ENCODE peak calls at places on chromosomes 1 and 21, in nine cellular contexts. R, D, V, M, W, E, Q, J and Z are unnamed samples.

GRCh38 chr1:18923721-18924610 is 21.6 kb upstream of the ALDH4A1 start:
- DNase-seq in W (no peak), V (no peak), D (no peak), Q (no peak), M (no peak), J (no peak), E (no peak), R (peak; percentile 47), Z (no peak)

GRCh38 chr1:45359882-45360513 is 19.8 kb upstream of the MUTYH start:
- DNase-seq in Q (peak; percentile 80), M (peak; percentile 66), R (peak; percentile 77), E (peak; percentile 55), D (peak; percentile 49), W (no peak), V (peak; percentile 77), J (no peak), Z (peak; percentile 37)

GRCh38 chr1:84724128-84724860 is 34.0 kb upstream of the SSX2IP start:
- DNase-seq in E (no peak), M (no peak), V (peak; percentile 94), R (no peak), W (no peak), Q (no peak), J (no peak), D (peak; percentile 77), Z (no peak)

GRCh38 chr1:56430141-56430839 is 149.1 kb downstream of the PLPP3 start:
- DNase-seq in W (no peak), Q (no peak), J (no peak), V (no peak), M (no peak), D (peak; percentile 57), E (no peak), R (no peak), Z (no peak)

GRCh38 chr1:33181038-33181861 is 593 bp downstream of the TRIM62 start:
- DNase-seq in J (no peak), E (peak; percentile 23), V (peak; percentile 75), M (peak; percentile 50), D (peak; percentile 61), R (peak; percentile 41), Q (peak; percentile 56), W (no peak), Z (peak; percentile 58)

GRCh38 chr1:238063454-238063853 is 172.7 kb upstream of the ZP4 start:
- DNase-seq in E (no peak), W (peak; percentile 95), V (no peak), Q (no peak), R (peak; percentile 55), D (no peak), M (no peak), J (no peak), Z (peak; percentile 95)

GRCh38 chr1:178344513-178345077 is 152.2 kb downstream of the CLEC20A start:
- DNase-seq in V (peak; percentile 85), D (peak; percentile 87), E (peak; percentile 55), R (peak; percentile 92), J (no peak), Q (no peak), M (no peak), W (peak; percentile 48), Z (no peak)

GRCh38 chr1:157363660-157364140 is 188.6 kb downstream of the FCRL5 start:
- DNase-seq in E (peak; percentile 40), M (peak; percentile 24), J (no peak), R (peak; percentile 22), V (peak; percentile 76), Q (no peak), W (no peak), D (peak; percentile 73), Z (peak; percentile 30)

GRCh38 chr1:161494069-161494735 is 11.1 kb upstream of the FCGR2A start:
- DNase-seq in V (no peak), E (no peak), M (no peak), W (no peak), Q (no peak), J (no peak), R (no peak), D (no peak), Z (no peak)

GRCh38 chr1:161492827-161493226 is 12.4 kb upstream of the FCGR2A start:
- DNase-seq in R (no peak), V (no peak), M (no peak), J (no peak), E (no peak), W (no peak), Q (no peak), D (no peak), Z (no peak)

GRCh38 chr1:161487483-161487827 is 17.8 kb upstream of the FCGR2A start:
- DNase-seq in V (no peak), E (no peak), M (peak; percentile 54), R (peak; percentile 69), J (no peak), D (no peak), Q (peak; percentile 55), W (no peak), Z (peak; percentile 51)

GRCh38 chr1:161495490-161495889 is 9.8 kb upstream of the FCGR2A start:
- DNase-seq in J (no peak), E (no peak), M (no peak), V (no peak), W (no peak), R (no peak), Q (no peak), D (no peak), Z (no peak)

DNA sequence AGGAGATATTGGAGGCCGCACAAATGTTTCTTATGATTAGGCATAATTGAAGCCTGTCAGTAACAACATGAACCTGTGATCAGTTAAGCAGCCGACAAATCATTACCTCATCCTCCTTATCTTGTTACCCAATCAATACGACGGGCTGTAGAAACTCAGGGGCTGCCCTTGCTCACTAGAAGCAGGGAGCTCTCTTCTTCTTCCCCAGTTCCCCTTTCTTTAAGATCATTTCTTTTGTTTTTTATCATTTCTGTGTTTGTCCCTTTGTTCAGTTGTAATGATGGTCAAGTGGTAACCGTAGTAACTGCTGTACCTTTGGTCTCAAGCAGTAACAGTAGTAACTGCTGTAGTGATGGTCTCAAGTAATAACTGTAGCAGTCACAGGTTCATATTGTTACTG is 13.8 kb upstream of the FCGR2A start:
- DNase-seq in J (no peak), R (no peak), Q (no peak), V (no peak), D (no peak), W (no peak), M (no peak), E (peak; percentile 81), Z (no peak)
- H3K27me3 ChIP-seq in J (no peaks in the 10 kb centered on the region), R (peaks cover 32% of the 10 kb centered on the region), Q (no peaks in the 10 kb centered on the region), V (no peaks in the 10 kb centered on the region), D (no peaks in the 10 kb centered on the region), W (peaks cover 3% of the 10 kb centered on the region), M (peaks cover 39% of the 10 kb centered on the region), E (no peaks in the 10 kb centered on the region), Z (peaks cover 28% of the 10 kb centered on the region)

DNA sequence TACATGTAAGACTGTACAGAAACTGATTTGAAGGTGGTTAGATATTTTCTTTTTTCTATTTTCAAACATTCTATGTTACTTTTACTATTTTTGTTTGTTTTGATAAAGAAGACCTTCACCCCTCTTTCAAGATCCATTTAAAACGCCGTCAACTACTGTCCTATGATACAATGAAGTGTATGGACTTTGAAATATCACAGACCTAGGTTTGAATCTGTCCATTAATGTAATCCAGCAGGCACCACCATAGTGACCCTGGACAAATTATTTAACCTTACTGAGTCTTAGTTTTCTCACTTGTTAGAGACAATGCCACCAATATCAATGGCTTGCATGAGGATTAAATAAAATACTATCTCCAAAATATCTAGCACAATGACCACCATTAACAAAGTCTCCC is 2.0 kb downstream of the FRRS1 start:
- DNase-seq in R (no peak), E (no peak), Q (no peak), W (no peak), D (no peak), J (no peak), V (no peak), M (no peak), Z (no peak)
- H3K4me3 ChIP-seq in R (no peak overlapping the region), E (no peak overlapping the region), Q (no peak overlapping the region), W (no peak overlapping the region), D (no peak overlapping the region), J (no peak overlapping the region), V (no peak overlapping the region), M (peak overlapping the region; percentile 18), Z (no peak overlapping the region)

GRCh38 chr21:36250423-36251075 is 69.4 kb upstream of the MORC3 start:
- DNase-seq in V (peak; percentile 21), W (no peak), M (no peak), E (no peak), J (no peak), Q (no peak), D (peak; percentile 64), R (no peak), Z (no peak)

GRCh38 chr21:36247316-36247715 is 72.7 kb upstream of the MORC3 start:
- DNase-seq in V (no peak), R (peak; percentile 78), D (no peak), Q (no peak), E (no peak), J (no peak), M (no peak), W (no peak), Z (no peak)

GRCh38 chr21:36246080-36246631 is 73.8 kb upstream of the MORC3 start:
- DNase-seq in Q (no peak), V (no peak), R (no peak), E (no peak), W (peak; percentile 43), J (peak; percentile 62), M (no peak), D (no peak), Z (no peak)

GRCh38 chr21:36245649-36246048 is 74.3 kb upstream of the MORC3 start:
- DNase-seq in E (no peak), D (peak; percentile 9), V (peak; percentile 31), R (no peak), J (no peak), Q (no peak), W (no peak), M (no peak), Z (no peak)

DNA sequence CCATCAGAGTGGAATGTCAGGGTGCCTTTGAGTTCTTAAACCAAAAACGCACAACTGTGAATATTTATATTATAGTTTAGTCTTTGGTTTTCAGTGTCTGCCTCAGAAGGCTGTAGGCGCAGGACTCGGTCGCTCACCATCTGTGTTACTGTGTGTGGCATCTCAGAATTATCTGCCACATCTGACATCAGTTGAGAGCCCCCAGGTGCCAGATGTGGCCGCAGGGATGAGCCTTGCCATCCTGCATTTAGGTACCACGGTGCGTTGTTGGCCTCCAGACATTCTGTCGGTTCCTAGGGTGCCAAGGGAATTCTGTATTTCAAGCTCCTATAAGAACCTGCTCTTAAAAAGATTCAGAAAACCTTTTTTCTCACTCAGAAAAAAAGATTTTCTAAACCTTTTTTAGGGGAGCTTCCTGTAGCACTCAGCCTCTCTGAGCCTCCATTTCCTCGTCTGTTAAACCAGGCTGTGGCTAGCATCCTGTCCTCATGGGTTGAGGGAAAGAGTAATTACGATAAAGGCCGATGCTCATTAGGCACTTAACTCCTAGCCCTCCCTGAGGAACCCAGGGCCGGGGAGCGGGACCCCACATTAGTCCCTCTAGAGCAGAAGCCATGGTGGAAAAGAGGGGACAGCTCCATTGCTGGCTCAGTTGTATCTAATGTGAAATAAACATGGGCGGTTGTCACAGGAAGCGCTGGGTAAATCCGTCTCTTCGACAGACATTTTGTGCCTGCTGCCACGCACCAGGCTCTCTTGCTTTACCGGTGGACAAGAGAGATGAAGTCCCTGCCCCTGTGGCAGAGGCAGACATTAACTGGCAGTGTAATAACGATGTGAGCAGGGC is 70.2 kb upstream of the MORC3 start:
- DNase-seq in D (no peak), Q (no peak), E (no peak), R (no peak), M (no peak), W (no peak), V (no peak), J (no peak), Z (no peak)
- H3K27me3 ChIP-seq in D (no peaks in the 10 kb centered on the region), Q (no peaks in the 10 kb centered on the region), E (no peaks in the 10 kb centered on the region), R (no peaks in the 10 kb centered on the region), M (no peaks in the 10 kb centered on the region), W (no peaks in the 10 kb centered on the region), V (no peaks in the 10 kb centered on the region), J (no peaks in the 10 kb centered on the region), Z (no peaks in the 10 kb centered on the region)

DNA sequence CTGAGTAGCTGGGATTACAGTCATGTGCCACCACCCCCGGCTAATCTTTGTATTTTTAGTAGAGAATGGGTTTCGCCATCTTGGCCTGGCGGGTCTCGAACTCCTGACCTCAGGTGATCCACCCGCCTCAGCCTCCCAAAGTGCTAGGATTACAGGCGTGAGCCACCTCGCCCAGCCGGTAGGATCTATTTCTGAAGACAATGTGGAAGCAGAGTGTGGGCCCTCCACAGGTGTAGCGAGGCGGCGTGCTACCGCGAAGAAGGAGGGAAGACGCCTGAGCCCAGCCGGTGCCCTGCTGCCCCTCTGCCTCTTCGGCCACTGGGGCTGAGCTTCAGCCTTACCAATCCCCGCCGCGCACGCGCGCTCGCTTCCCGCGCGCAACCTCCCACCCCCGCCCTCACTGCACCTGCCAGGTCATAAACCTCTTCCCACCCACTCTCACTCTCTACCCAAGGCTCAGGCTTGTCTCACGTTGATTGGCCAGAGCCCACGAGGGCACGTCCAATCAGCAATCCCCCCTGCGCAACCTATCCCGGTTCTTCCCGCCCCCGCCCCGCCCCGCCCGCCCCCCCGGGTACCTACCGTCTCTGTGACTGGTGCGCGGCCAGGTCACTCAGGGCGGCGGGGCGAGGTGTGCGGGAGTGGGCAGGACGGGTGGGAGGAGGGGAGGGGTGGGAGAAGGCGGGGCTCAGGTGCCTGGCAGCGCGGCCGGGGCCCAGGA is 409 bp upstream of the HOOK1 start:
- DNase-seq in M (peak; percentile 96), E (no peak), W (peak; percentile 96), J (peak; percentile 93), V (peak; percentile 94), R (no peak), Q (peak; percentile 25), D (peak; percentile 99), Z (peak; percentile 50)
- H3K4me3 ChIP-seq in M (peak overlapping the region; percentile 61), E (no peak overlapping the region), W (peak overlapping the region; percentile 96), J (peak overlapping the region; percentile 75), V (peak overlapping the region; percentile 72), R (no peak overlapping the region), Q (peak overlapping the region; percentile 38), D (no peak overlapping the region), Z (peak overlapping the region; percentile 23)